ENCODE peak calls at places on chromosomes 11 and 22, in five cellular contexts. E is neural progenitor cell, D is BJ, M is A549, C is AG04450. U is an unnamed sample.

GRCh38 chr11:107202189-107202588 is 183.9 kb upstream of the GUCY1A2 start:
- DNase-seq in E (no peak), D (no peak), M (no peak), C (no peak), U (no peak)

GRCh38 chr11:35289821-35290220 is 129.5 kb downstream of the SLC1A2 start:
- DNase-seq in E (no peak), D (no peak), M (no peak), C (no peak), U (no peak)

GRCh38 chr22:49753961-49754673 is 73.6 kb downstream of the BRD1 start:
- DNase-seq in E (no peak), D (no peak), M (no peak), C (no peak), U (no peak)

GRCh38 chr11:95065336-95065735 is 1.4 kb upstream of the SRSF8 start:
- DNase-seq in E (no peak), D (no peak), M (no peak), C (no peak), U (no peak)

GRCh38 chr11:59957094-59957493 is 6.7 kb upstream of the OOSP4A start:
- DNase-seq in E (no peak), D (no peak), M (no peak), C (no peak), U (no peak)

GRCh38 chr11:32137263-32137662 is 46.4 kb downstream of the RCN1 start:
- DNase-seq in E (no peak), D (peak), M (peak), C (peak), U (peak)

GRCh38 chr22:27420817-27421361 is 380.7 kb downstream of the MN1 start:
- DNase-seq in E (no peak), D (peak), M (no peak), C (peak), U (peak)

GRCh38 chr22:19965771-19966709 is 24.4 kb upstream of the TXNRD2 start:
- DNase-seq in E (peak), D (no peak), M (no peak), C (no peak), U (no peak)

GRCh38 chr11:96412761-96413381 is 23.1 kb downstream of the JRKL start:
- DNase-seq in E (no peak), D (no peak), M (no peak), C (no peak), U (no peak)

GRCh38 chr11:32586576-32587190 is 3.1 kb downstream of the EIF3M start:
- DNase-seq in E (peak), D (no peak), M (peak), C (no peak), U (no peak)

GRCh38 chr11:2762451-2762850 is 62.7 kb upstream of the KCNQ1OT1 start:
- DNase-seq in E (no peak), D (no peak), M (no peak), C (no peak), U (no peak)

GRCh38 chr22:44389181-44389580 is 76.4 kb upstream of the SHISAL1 start:
- DNase-seq in E (no peak), D (no peak), M (no peak), C (no peak), U (no peak)

GRCh38 chr11:99316761-99317475 is 296.2 kb downstream of the CNTN5 start:
- DNase-seq in E (no peak), D (no peak), M (no peak), C (no peak), U (no peak)

GRCh38 chr22:36315325-36315724 is 62.4 kb downstream of the APOL1 start:
- DNase-seq in E (no peak), D (no peak), M (no peak), C (no peak), U (no peak)

GRCh38 chr11:17479284-17480214 is 2.9 kb upstream of the ABCC8 start:
- DNase-seq in E (peak), D (no peak), M (peak), C (no peak), U (no peak)

GRCh38 chr11:62267576-62267975 is 2.4 kb upstream of the SCGB2A2 start:
- DNase-seq in E (no peak), D (no peak), M (no peak), C (no peak), U (no peak)

GRCh38 chr11:107691003-107691402 is 20.9 kb downstream of the SLN start:
- DNase-seq in E (no peak), D (no peak), M (no peak), C (no peak), U (no peak)

DNA sequence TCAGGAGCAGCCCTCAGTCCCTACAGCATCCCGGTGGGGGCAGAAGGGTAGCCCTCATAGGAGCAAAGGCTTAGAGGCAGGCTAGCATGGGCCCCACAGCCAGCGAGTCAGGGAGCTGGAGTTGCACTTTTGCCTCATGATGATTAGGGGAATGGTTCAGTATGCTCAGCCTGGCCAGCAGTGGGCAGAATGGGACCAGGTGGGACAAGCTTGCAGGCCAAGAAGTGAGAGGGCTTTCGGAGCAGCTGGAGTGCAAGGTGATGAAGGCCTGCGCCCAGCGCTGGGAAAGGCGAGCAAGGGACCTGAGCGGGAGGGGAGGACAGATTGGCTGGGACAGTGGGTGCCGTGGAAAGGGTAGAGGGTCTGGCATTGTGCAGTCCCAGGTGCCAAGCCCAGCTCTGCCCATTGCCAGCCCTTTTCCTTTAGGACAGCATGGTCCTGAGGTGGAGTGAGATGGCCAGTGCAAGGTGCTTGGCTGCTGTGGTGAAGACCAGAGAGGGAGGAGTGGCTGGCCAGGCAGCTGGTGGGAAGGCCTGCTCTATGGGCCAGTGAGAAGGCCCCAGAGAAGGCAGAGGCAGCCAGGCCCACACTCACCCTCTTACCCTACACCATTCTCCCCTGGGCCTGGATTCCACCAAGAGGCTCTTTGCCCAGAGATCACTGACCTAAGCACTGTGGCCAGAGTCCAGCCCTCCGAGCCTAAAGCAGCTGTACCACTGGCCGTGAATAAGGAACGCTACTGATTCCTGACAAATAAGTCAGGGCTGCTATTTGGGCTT is 47.9 kb upstream of the SUSD2 start:
- DNase-seq in E (no peak), D (no peak), M (peak), C (no peak), U (no peak)
- H3K4me3 ChIP-seq in E (no peak), D (no peak), M (no peak), C (no peak), U (no peak)

GRCh38 chr11:45730014-45730413 is 64.6 kb upstream of the CHST1 start:
- DNase-seq in E (no peak), D (no peak), M (no peak), C (no peak), U (no peak)
- H3K4me3 ChIP-seq in E (no peak), D (no peak), M (no peak), C (no peak), U (no peak)

GRCh38 chr22:39024923-39025322 is 4.0 kb downstream of the APOBEC3D start:
- DNase-seq in E (no peak), D (no peak), M (no peak), C (no peak), U (no peak)
- H3K4me3 ChIP-seq in E (no peak), D (no peak), M (no peak), C (no peak), U (no peak)

DNA sequence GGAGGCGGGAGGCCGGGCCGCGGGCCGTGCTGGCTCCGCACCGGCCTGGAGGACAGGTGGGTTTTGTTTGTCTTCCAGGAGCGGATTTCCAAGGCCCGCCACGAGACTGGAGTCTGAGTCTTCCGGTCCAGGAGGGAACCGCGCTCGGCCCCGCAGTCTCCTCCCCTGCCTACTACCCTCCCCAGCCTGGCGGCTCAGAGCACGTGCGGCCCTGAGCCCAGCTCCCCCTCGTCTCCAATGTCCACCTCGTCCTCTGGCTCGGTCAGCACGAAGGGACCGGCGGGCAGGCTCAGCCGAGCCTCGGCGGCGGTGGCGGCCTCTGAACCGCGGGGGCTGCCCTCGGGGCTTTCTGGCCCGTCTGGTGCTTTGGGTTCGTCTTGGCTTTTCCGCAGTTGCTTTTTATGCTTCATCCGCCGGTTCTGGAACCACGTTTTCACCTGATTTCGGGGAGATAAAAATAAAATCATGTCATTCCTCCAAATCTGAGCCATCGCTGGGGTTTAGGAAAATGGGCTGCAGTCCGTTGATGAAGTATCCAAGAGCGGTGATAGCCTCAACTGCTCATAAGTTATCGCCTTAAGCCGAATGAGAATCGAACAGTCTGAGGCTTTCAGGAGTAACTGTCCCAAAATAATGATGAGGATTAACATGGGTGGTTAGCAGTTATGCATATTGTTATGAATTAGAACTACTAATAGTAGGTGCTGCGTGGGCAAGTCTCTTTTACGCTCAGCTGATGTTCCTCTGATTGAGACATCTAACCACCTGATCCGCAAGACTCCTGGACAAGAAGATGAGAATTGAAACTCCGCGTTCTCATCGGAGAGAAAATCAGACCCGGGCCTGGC is 4.0 kb downstream of the BSX start:
- DNase-seq in E (peak), D (no peak), M (no peak), C (no peak), U (no peak)
- H3K4me3 ChIP-seq in E (peak), D (no peak), M (no peak), C (no peak), U (no peak)

DNA sequence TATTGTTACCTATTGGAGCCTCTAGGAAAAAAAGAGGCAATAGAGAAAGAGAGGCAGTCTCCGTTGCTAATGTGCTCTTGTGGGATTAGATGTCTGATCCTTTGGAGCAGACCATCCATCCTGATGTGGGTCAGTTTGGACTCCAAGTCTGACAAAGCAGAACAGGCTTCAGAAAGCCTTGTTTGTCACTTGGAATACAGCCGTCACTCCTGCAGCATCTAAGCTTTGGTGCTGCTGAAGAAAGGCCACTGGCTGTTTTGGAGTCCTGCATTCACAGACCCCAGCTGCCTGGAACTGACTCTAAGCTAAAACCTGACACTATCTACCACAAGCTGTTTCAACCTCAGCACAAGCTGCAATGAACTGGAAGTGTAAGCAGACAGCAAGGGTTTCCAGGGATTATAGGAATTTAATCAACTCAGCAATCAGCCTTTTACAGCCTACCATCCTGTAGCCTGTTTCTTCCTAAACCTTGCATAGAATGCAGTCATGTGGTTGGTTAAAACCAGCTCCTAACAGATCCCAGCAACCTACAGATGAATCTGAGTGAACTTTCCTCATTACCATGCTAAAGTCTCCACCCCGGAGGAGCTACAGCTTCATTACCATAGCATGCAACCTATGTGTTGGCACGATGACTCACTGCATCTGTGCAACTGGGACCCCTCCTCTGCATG is 3.7 kb upstream of the PLAAT4 start:
- DNase-seq in E (peak), D (no peak), M (no peak), C (no peak), U (no peak)
- H3K4me3 ChIP-seq in E (no peak), D (no peak), M (no peak), C (no peak), U (no peak)

DNA sequence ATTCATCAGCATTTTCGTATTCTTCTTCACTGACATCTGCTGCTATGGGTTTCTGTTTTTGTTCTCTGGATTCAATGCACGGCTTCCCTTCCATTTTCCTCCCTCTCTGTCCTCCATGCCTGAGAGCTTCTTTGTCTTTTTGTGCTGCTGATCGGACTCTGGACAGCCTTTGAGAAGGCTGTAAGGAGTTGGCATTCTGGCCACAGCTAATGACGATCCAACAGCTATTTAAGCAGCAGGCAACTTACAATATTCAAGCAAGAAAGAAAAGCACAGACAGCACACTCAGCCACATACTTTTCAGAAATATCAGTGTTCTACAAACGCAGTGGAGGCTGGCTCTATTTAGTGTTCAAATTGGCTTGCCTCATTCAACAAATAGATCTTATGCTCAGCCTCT is 60.9 kb upstream of the ZC3H12C start:
- DNase-seq in E (peak), D (no peak), M (no peak), C (no peak), U (no peak)
- H3K4me3 ChIP-seq in E (no peak), D (no peak), M (no peak), C (no peak), U (no peak)

DNA sequence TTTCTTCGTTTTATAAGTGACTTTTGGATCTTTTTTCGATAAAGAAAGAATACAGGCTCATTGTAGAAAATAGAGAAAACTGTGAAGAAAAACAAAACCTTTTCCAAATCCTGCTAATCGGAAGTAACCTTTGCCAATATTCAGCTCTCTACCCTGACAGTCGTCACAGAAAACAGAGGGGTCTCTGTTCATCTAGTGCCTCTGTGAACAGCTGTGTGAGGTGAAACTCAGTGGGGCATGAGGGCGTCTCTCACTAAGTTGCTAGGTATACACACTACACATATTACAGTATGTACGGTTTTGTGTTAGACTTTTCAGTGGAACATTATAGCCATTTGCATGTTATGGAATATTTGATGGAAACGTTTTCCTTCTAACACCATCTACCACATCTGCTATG is 39.4 kb downstream of the DHCR7 start:
- DNase-seq in E (no peak), D (no peak), M (no peak), C (no peak), U (no peak)
- H3K4me3 ChIP-seq in E (no peak), D (no peak), M (no peak), C (no peak), U (no peak)

GRCh38 chr11:124919836-124920755 is 1.0 kb downstream of the HEPN1 start:
- DNase-seq in E (no peak), D (no peak), M (no peak), C (no peak), U (no peak)
- H3K4me3 ChIP-seq in E (no peak), D (no peak), M (no peak), C (no peak), U (no peak)

GRCh38 chr22:18066181-18066859 is 11.5 kb upstream of the PEX26 start:
- DNase-seq in E (no peak), D (no peak), M (no peak), C (no peak), U (no peak)
- H3K4me3 ChIP-seq in E (no peak), D (no peak), M (no peak), C (no peak), U (no peak)

GRCh38 chr11:128472128-128473110 is 114.9 kb downstream of the ETS1 start:
- DNase-seq in E (no peak), D (peak), M (no peak), C (no peak), U (no peak)
- H3K4me3 ChIP-seq in E (no peak), D (no peak), M (no peak), C (no peak), U (no peak)